ENCODE peak calls at places on chromosome 16, in five cellular contexts. R, J, K, Q and T are unnamed samples.

GRCh38 chr16:2949705-2950399 is 14.2 kb upstream of the KREMEN2 start:
- DNase-seq in K (no peak), Q (no peak), R (no peak), J (no peak), T (no peak)

GRCh38 chr16:55495616-55496289 is 13.1 kb upstream of the LPCAT2 start:
- DNase-seq in J (no peak), K (no peak), R (no peak), Q (peak), T (no peak)

GRCh38 chr16:89867918-89868317 is 5.5 kb upstream of the TCF25 start:
- DNase-seq in R (peak), J (no peak), K (no peak), Q (no peak), T (no peak)

GRCh38 chr16:11107781-11108465 is 148.1 kb downstream of the SOCS1 start:
- DNase-seq in R (no peak), Q (no peak), K (no peak), J (no peak), T (no peak)

GRCh38 chr16:88487920-88488842 is 35.1 kb downstream of the ZFPM1 start:
- DNase-seq in K (no peak), R (no peak), Q (peak), J (no peak), T (no peak)

GRCh38 chr16:20763461-20764232 is at the start of gene ACSM3:
- DNase-seq in Q (peak), J (peak), K (peak), R (peak), T (peak)

GRCh38 chr16:52191533-52192134 is 355.3 kb downstream of the TOX3 start:
- DNase-seq in J (peak), Q (peak), R (peak), K (peak), T (peak)

GRCh38 chr16:77344306-77344705 is 90.5 kb downstream of the ADAMTS18 start:
- DNase-seq in Q (no peak), R (no peak), K (no peak), J (no peak), T (no peak)

GRCh38 chr16:62891-63290 is 9.3 kb downstream of the SNRNP25 start:
- DNase-seq in J (no peak), Q (no peak), R (no peak), K (no peak), T (no peak)

GRCh38 chr16:29909398-29909797 is 9.1 kb downstream of the ASPHD1 start:
- DNase-seq in Q (no peak), J (no peak), R (no peak), K (no peak), T (no peak)

GRCh38 chr16:89845417-89845816 is 17.1 kb downstream of the SPIRE2 start:
- DNase-seq in Q (no peak), K (no peak), R (no peak), J (no peak), T (no peak)

GRCh38 chr16:68490829-68491575 is 42.7 kb upstream of the SMPD3 start:
- DNase-seq in R (peak), J (peak), K (no peak), Q (no peak), T (no peak)

GRCh38 chr16:19136549-19137196 is 22.9 kb downstream of the ITPRIPL2 start:
- DNase-seq in K (no peak), Q (no peak), R (no peak), J (no peak), T (no peak)

GRCh38 chr16:88977028-88977844 is at the start of gene CBFA2T3:
- DNase-seq in K (no peak), R (no peak), Q (no peak), J (no peak), T (peak)

GRCh38 chr16:54324716-54325115 is 38.1 kb upstream of the IRX3 start:
- DNase-seq in K (no peak), R (no peak), Q (no peak), J (no peak), T (no peak)

GRCh38 chr16:2817496-2818277 is 650 bp downstream of the PRSS21 start:
- DNase-seq in Q (no peak), K (no peak), R (no peak), J (no peak), T (no peak)

GRCh38 chr16:55277536-55277935 is 46.5 kb upstream of the IRX6 start:
- DNase-seq in R (no peak), K (no peak), J (no peak), Q (no peak), T (no peak)

GRCh38 chr16:21150375-21151001 is at the start of gene DNAH3:
- DNase-seq in J (no peak), K (no peak), Q (peak), R (peak), T (peak)

GRCh38 chr16:90046971-90047713 is 27.9 kb upstream of the DBNDD1 start:
- DNase-seq in J (peak), R (no peak), Q (peak), K (no peak), T (peak)

GRCh38 chr16:53817117-53817516 is 113.2 kb downstream of the FTO start:
- DNase-seq in J (no peak), R (peak), Q (no peak), K (no peak), T (no peak)

GRCh38 chr16:49640606-49641005 is 215.3 kb downstream of the ZNF423 start:
- DNase-seq in J (no peak), Q (no peak), R (no peak), K (no peak), T (no peak)

DNA sequence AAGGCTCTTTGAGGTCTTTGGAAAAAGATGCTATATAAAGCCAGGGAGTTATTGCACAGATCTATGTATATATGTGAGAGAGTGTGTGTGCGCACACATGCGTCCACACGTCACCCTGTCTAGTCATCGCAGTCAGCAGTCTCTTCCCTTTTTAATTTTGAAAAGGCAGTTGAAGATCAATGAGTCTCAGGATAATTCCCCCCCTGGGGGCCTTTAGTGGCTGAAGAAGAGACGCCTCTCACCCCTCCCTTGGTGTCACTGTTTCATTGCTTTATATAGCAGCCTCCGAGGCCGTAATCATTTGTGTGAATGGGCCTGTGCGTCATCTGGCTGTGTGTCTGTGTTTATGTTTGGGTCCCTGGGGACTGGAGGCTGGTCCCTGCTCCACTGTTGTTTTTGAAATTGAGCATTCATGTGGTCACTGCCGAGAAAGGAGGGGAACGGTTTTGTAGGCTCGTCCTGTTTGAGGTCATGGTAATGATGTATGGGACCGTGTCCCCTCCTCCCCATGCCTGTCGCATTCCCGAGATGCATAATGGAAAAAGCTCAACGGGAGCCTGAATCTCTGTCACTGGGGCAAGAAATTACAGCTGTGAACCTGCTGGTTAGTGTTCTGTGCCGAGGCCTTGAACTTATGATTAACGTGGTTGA is 143.9 kb downstream of the SNX29 start:
- DNase-seq in J (no peak), K (no peak), Q (no peak), R (no peak), T (no peak)
- TF ChIP-seq ESRRA in J (no peak), K (no peak), Q (no peak), R (no peak), T (no peak)

GRCh38 chr16:4495766-4496165 is 19.6 kb downstream of the HMOX2 start:
- DNase-seq in J (no peak), R (no peak), Q (no peak), K (no peak), T (no peak)
- TF ChIP-seq ESRRA in J (no peak), R (no peak), Q (no peak), K (no peak), T (no peak)

DNA sequence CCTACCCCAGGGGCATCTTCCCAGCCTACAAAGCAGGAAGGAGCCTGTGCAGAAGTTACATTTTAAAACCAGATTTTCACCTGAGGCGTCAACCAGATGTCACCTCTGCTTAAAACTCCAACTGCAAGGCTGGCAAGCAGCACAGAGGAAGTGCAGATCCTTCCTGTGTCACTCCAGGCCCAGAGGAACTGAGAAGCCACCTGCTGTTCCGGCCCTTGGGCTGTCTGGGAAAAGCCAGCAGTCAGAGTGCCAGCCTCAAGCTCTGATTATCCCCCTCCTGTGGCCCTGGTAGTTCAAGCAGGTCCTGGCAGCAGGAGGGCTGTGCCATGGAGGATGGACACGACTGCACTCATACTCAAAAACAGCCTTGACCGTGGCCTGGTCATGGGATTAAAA is 10.2 kb downstream of the POLR2C start:
- DNase-seq in K (no peak), Q (no peak), R (peak), J (no peak), T (no peak)
- TF ChIP-seq ESRRA in K (no peak), Q (no peak), R (no peak), J (no peak), T (no peak)

GRCh38 chr16:12674524-12674923 is 129.2 kb downstream of the CPPED1 start:
- DNase-seq in Q (no peak), J (no peak), K (no peak), R (no peak), T (no peak)

GRCh38 chr16:12677472-12677871 is 126.2 kb downstream of the CPPED1 start:
- DNase-seq in Q (no peak), K (no peak), J (no peak), R (no peak), T (no peak)

GRCh38 chr16:12673466-12673865 is 130.2 kb downstream of the CPPED1 start:
- DNase-seq in J (no peak), Q (no peak), R (no peak), K (no peak), T (no peak)

GRCh38 chr16:12674096-12674495 is 129.6 kb downstream of the CPPED1 start:
- DNase-seq in R (peak), J (no peak), K (no peak), Q (no peak), T (no peak)

DNA sequence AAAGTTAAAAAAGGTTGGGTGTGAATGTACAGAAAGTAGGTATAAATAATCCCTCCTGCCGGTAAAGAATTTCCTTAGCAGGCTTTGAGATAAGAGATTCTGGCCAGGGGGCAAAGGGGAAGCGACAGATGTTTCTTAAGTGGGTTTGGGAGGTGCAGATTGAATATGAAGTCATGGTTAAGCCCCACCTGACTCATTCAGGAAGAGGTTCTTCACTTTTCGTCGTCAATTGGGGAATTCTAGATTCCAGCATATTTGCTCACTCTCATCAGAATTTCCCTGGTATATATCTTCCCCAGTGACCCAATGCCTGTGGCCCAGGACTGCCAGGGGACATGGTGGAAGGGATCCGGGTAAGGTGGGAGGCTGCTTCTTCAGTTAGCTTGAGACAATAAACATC is 127.8 kb downstream of the CPPED1 start:
- DNase-seq in J (no peak), K (no peak), R (peak), Q (no peak), T (peak)
- TF ChIP-seq ESRRA in J (no peak), K (no peak), R (no peak), Q (no peak), T (no peak)

GRCh38 chr16:57533618-57534336 is 2.6 kb downstream of the CCDC102A start:
- DNase-seq in R (no peak), K (no peak), J (peak), Q (no peak), T (no peak)

GRCh38 chr16:57531253-57531575 is 5.2 kb downstream of the CCDC102A start:
- DNase-seq in K (no peak), J (peak), R (no peak), Q (no peak), T (peak)

GRCh38 chr16:57533366-57533617 is 3.1 kb downstream of the CCDC102A start:
- DNase-seq in Q (no peak), K (no peak), J (peak), R (no peak), T (no peak)

GRCh38 chr16:57531635-57532220 is 4.6 kb downstream of the CCDC102A start:
- DNase-seq in Q (no peak), K (no peak), R (no peak), J (peak), T (no peak)

GRCh38 chr16:57532251-57532625 is 4.1 kb downstream of the CCDC102A start:
- DNase-seq in Q (no peak), J (peak), R (no peak), K (no peak), T (peak)
- TF ChIP-seq ESRRA in Q (no peak), J (no peak), R (no peak), K (no peak), T (no peak)

GRCh38 chr16:58087209-58087913 is 41.8 kb downstream of the CFAP20 start:
- DNase-seq in K (no peak), J (no peak), R (no peak), Q (no peak), T (no peak)
- TF ChIP-seq ESRRA in K (no peak), J (no peak), R (no peak), Q (no peak), T (no peak)

GRCh38 chr16:66152841-66153525 is 213.5 kb upstream of the CDH5 start:
- DNase-seq in K (no peak), Q (peak), R (peak), J (no peak), T (no peak)
- TF ChIP-seq ESRRA in K (no peak), Q (no peak), R (no peak), J (no peak), T (no peak)

GRCh38 chr16:57391308-57391699 is 13.3 kb upstream of the CCL17 start:
- DNase-seq in R (no peak), K (no peak), Q (no peak), J (no peak), T (no peak)

GRCh38 chr16:57395026-57395425 is 9.5 kb upstream of the CCL17 start:
- DNase-seq in J (no peak), R (no peak), Q (no peak), K (no peak), T (no peak)

GRCh38 chr16:57391708-57392107 is 12.9 kb upstream of the CCL17 start:
- DNase-seq in K (no peak), J (no peak), Q (no peak), R (no peak), T (no peak)

GRCh38 chr16:57392694-57393093 is 11.9 kb upstream of the CCL17 start:
- DNase-seq in Q (no peak), J (no peak), K (no peak), R (no peak), T (no peak)

DNA sequence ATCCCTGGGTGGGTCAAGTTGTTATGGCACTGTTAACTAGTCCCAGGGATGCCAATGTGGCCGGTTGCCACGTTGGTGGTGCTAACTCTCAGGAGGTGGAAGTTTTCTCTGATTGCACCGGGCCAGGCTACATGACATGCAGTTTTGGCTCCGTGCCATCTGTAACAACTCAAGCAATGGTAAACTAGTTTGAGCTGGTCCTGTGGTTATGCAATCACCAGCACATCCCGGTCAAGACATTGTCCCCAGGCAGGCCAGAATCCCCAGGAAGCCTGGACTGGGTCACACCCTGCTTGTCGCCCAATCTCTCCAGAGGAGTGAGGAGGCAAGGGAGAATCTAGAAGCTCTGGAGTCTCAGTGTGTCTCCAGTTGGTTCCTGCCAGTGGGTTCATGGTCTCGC is 10.1 kb upstream of the CCL17 start:
- DNase-seq in J (no peak), R (no peak), Q (no peak), K (no peak), T (no peak)
- TF ChIP-seq ESRRA in J (no peak), R (no peak), Q (no peak), K (no peak), T (no peak)

GRCh38 chr16:72189865-72190371 is 18.0 kb upstream of the PMFBP1 start:
- DNase-seq in R (peak), Q (no peak), K (no peak), J (no peak), T (no peak)
- TF ChIP-seq ESRRA in R (no peak), Q (no peak), K (no peak), J (no peak), T (no peak)

GRCh38 chr16:80938035-80938927 is 68.4 kb downstream of the CMC2 start:
- DNase-seq in R (peak), Q (no peak), K (no peak), J (no peak), T (no peak)
- TF ChIP-seq ESRRA in R (no peak), Q (no peak), K (no peak), J (no peak), T (no peak)